ENCODE peak calls at places on chromosomes 4 and X, in ten cellular contexts. One of them, this sample, is unnamed.

GRCh38 chr4:129543299-129543698 is 447.3 kb downstream of the C4orf33 start:
- DNase-seq in heart right ventricle: no peak
- DNase-seq in HCT116: no peak
- DNase-seq in IMR-90: no peak
- DNase-seq in CD4-positive, alpha-beta T cell: no peak
- DNase-seq in CD8-positive, alpha-beta T cell: no peak
- DNase-seq in endothelial cell of umbilical vein: no peak
- DNase-seq in uterus: no peak
- DNase-seq in kidney: no peak
- DNase-seq in psoas muscle: no peak
- DNase-seq in this sample: no peak

GRCh38 chrX:150768132-150768485 is 74.9 kb downstream of the MTMR1 start:
- DNase-seq in heart right ventricle: no peak
- DNase-seq in HCT116: no peak
- DNase-seq in IMR-90: no peak
- DNase-seq in CD4-positive, alpha-beta T cell: no peak
- DNase-seq in CD8-positive, alpha-beta T cell: no peak
- DNase-seq in endothelial cell of umbilical vein: no peak
- DNase-seq in uterus: no peak
- DNase-seq in kidney: no peak
- DNase-seq in psoas muscle: no peak
- DNase-seq in this sample: no peak

GRCh38 chr4:81921757-81922159 is 450.1 kb upstream of the RASGEF1B start:
- DNase-seq in heart right ventricle: peak; percentile 6
- DNase-seq in HCT116: no peak
- DNase-seq in IMR-90: no peak
- DNase-seq in CD4-positive, alpha-beta T cell: no peak
- DNase-seq in CD8-positive, alpha-beta T cell: no peak
- DNase-seq in endothelial cell of umbilical vein: no peak
- DNase-seq in uterus: no peak
- DNase-seq in kidney: no peak
- DNase-seq in psoas muscle: no peak
- DNase-seq in this sample: no peak

GRCh38 chr4:138972956-138973819 is 42.4 kb upstream of the NOCT start:
- DNase-seq in heart right ventricle: no peak
- DNase-seq in HCT116: no peak
- DNase-seq in IMR-90: no peak
- DNase-seq in CD4-positive, alpha-beta T cell: no peak
- DNase-seq in CD8-positive, alpha-beta T cell: no peak
- DNase-seq in endothelial cell of umbilical vein: no peak
- DNase-seq in uterus: no peak
- DNase-seq in kidney: no peak
- DNase-seq in psoas muscle: no peak
- DNase-seq in this sample: no peak

GRCh38 chr4:184358521-184359232 is 115.7 kb downstream of the IRF2 start:
- DNase-seq in heart right ventricle: no peak
- DNase-seq in HCT116: no peak
- DNase-seq in IMR-90: no peak
- DNase-seq in CD4-positive, alpha-beta T cell: no peak
- DNase-seq in CD8-positive, alpha-beta T cell: no peak
- DNase-seq in endothelial cell of umbilical vein: no peak
- DNase-seq in uterus: no peak
- DNase-seq in kidney: no peak
- DNase-seq in psoas muscle: no peak
- DNase-seq in this sample: no peak

GRCh38 chr4:186021461-186022167 is 47.3 kb upstream of the TLR3 start:
- DNase-seq in heart right ventricle: peak; percentile 36
- DNase-seq in HCT116: no peak
- DNase-seq in IMR-90: peak; percentile 20
- DNase-seq in CD4-positive, alpha-beta T cell: no peak
- DNase-seq in CD8-positive, alpha-beta T cell: no peak
- DNase-seq in endothelial cell of umbilical vein: peak; percentile 69
- DNase-seq in uterus: peak; percentile 24
- DNase-seq in kidney: peak; percentile 71
- DNase-seq in psoas muscle: no peak
- DNase-seq in this sample: no peak

GRCh38 chr4:156778093-156778492 is 193.5 kb downstream of the PDGFC start:
- DNase-seq in heart right ventricle: no peak
- DNase-seq in HCT116: no peak
- DNase-seq in IMR-90: peak; percentile 72
- DNase-seq in CD4-positive, alpha-beta T cell: no peak
- DNase-seq in CD8-positive, alpha-beta T cell: no peak
- DNase-seq in endothelial cell of umbilical vein: no peak
- DNase-seq in uterus: no peak
- DNase-seq in kidney: no peak
- DNase-seq in psoas muscle: no peak
- DNase-seq in this sample: no peak

GRCh38 chrX:68999351-68999750 is 165.9 kb downstream of the PJA1 start:
- DNase-seq in heart right ventricle: no peak
- DNase-seq in HCT116: peak; percentile 18
- DNase-seq in IMR-90: peak; percentile 24
- DNase-seq in CD4-positive, alpha-beta T cell: no peak
- DNase-seq in CD8-positive, alpha-beta T cell: no peak
- DNase-seq in endothelial cell of umbilical vein: peak; percentile 33
- DNase-seq in uterus: no peak
- DNase-seq in kidney: no peak
- DNase-seq in psoas muscle: no peak
- DNase-seq in this sample: no peak

GRCh38 chrX:352181-352580 is 33.6 kb upstream of the GTPBP6 start:
- DNase-seq in heart right ventricle: no peak
- DNase-seq in HCT116: no peak
- DNase-seq in IMR-90: no peak
- DNase-seq in CD4-positive, alpha-beta T cell: no peak
- DNase-seq in CD8-positive, alpha-beta T cell: no peak
- DNase-seq in endothelial cell of umbilical vein: no peak
- DNase-seq in uterus: no peak
- DNase-seq in kidney: peak; percentile 45
- DNase-seq in psoas muscle: no peak
- DNase-seq in this sample: no peak

GRCh38 chr4:180790471-180790870 is 1452.7 kb upstream of the TENM3 start:
- DNase-seq in heart right ventricle: no peak
- DNase-seq in HCT116: no peak
- DNase-seq in IMR-90: no peak
- DNase-seq in CD4-positive, alpha-beta T cell: no peak
- DNase-seq in CD8-positive, alpha-beta T cell: no peak
- DNase-seq in endothelial cell of umbilical vein: no peak
- DNase-seq in uterus: no peak
- DNase-seq in kidney: no peak
- DNase-seq in psoas muscle: no peak
- DNase-seq in this sample: no peak

GRCh38 chr4:2836391-2836859 is 7.2 kb upstream of the ADD1 start:
- DNase-seq in heart right ventricle: no peak
- DNase-seq in HCT116: no peak
- DNase-seq in IMR-90: no peak
- DNase-seq in CD4-positive, alpha-beta T cell: no peak
- DNase-seq in CD8-positive, alpha-beta T cell: no peak
- DNase-seq in endothelial cell of umbilical vein: no peak
- DNase-seq in uterus: peak; percentile 14
- DNase-seq in kidney: peak; percentile 57
- DNase-seq in psoas muscle: no peak
- DNase-seq in this sample: no peak

GRCh38 chr4:156774422-156774821 is 197.2 kb downstream of the PDGFC start:
- DNase-seq in heart right ventricle: no peak
- DNase-seq in HCT116: no peak
- DNase-seq in IMR-90: peak; percentile 96
- DNase-seq in CD4-positive, alpha-beta T cell: no peak
- DNase-seq in CD8-positive, alpha-beta T cell: no peak
- DNase-seq in endothelial cell of umbilical vein: no peak
- DNase-seq in uterus: peak; percentile 20
- DNase-seq in kidney: no peak
- DNase-seq in psoas muscle: peak; percentile 45
- DNase-seq in this sample: peak; percentile 82

GRCh38 chr4:153844144-153844543 is 55.3 kb upstream of the SFRP2 start:
- DNase-seq in heart right ventricle: no peak
- DNase-seq in HCT116: no peak
- DNase-seq in IMR-90: no peak
- DNase-seq in CD4-positive, alpha-beta T cell: no peak
- DNase-seq in CD8-positive, alpha-beta T cell: no peak
- DNase-seq in endothelial cell of umbilical vein: no peak
- DNase-seq in uterus: no peak
- DNase-seq in kidney: no peak
- DNase-seq in psoas muscle: no peak
- DNase-seq in this sample: no peak

GRCh38 chr4:101952985-101953384 is 162.5 kb downstream of the BANK1 start:
- DNase-seq in heart right ventricle: no peak
- DNase-seq in HCT116: no peak
- DNase-seq in IMR-90: no peak
- DNase-seq in CD4-positive, alpha-beta T cell: no peak
- DNase-seq in CD8-positive, alpha-beta T cell: no peak
- DNase-seq in endothelial cell of umbilical vein: no peak
- DNase-seq in uterus: no peak
- DNase-seq in kidney: no peak
- DNase-seq in psoas muscle: no peak
- DNase-seq in this sample: no peak
- H3K9me3 ChIP-seq in heart right ventricle: no peaks in the 10 kb centered on the region
- H3K9me3 ChIP-seq in HCT116: no peaks in the 10 kb centered on the region
- H3K9me3 ChIP-seq in IMR-90: no peaks in the 10 kb centered on the region
- H3K9me3 ChIP-seq in CD4-positive, alpha-beta T cell: no peaks in the 10 kb centered on the region
- H3K9me3 ChIP-seq in CD8-positive, alpha-beta T cell: no peaks in the 10 kb centered on the region
- H3K9me3 ChIP-seq in endothelial cell of umbilical vein: no peaks in the 10 kb centered on the region
- H3K9me3 ChIP-seq in uterus: no peaks in the 10 kb centered on the region
- H3K9me3 ChIP-seq in kidney: no peaks in the 10 kb centered on the region
- H3K9me3 ChIP-seq in psoas muscle: no peaks in the 10 kb centered on the region
- H3K9me3 ChIP-seq in this sample: no peaks in the 10 kb centered on the region

DNA sequence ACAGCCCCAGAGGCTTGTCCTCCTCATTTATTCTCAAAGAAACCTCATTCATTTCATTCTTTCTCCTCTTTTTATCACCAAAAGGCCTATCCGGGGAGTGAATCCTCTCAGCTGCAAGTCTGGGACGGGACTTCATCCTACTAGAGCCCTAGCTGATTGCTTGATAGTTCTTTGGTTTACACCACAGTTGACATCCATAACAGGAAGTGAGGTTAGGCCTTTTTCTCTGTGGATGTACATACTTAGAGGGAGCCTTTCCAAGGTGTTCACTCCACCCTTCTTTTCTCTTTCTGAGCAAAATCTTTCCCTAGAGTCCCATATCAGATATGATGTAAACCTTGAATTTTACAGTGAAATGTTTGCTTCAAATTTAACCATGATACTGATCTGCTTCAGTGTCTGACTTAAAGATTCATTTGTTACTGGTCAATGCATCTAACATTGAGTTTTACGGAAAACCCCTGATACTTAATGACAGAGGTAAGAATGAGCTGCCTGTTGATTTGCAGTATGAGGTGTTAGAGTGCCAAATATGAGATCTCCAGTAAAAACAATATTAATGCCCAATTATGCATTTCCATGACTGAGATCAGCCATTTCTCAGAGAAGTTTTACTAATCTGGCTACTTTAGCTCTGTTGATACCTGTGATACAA is 16.8 kb upstream of the CXCL5 start:
- DNase-seq in heart right ventricle: no peak
- DNase-seq in HCT116: no peak
- DNase-seq in IMR-90: no peak
- DNase-seq in CD4-positive, alpha-beta T cell: no peak
- DNase-seq in CD8-positive, alpha-beta T cell: no peak
- DNase-seq in endothelial cell of umbilical vein: no peak
- DNase-seq in uterus: no peak
- DNase-seq in kidney: no peak
- DNase-seq in psoas muscle: no peak
- DNase-seq in this sample: no peak
- H3K27ac ChIP-seq in heart right ventricle: no peak overlapping the region
- H3K27ac ChIP-seq in HCT116: no peak overlapping the region
- H3K27ac ChIP-seq in IMR-90: no peak overlapping the region
- H3K27ac ChIP-seq in CD4-positive, alpha-beta T cell: no peak overlapping the region
- H3K27ac ChIP-seq in CD8-positive, alpha-beta T cell: no peak overlapping the region
- H3K27ac ChIP-seq in endothelial cell of umbilical vein: no peak overlapping the region
- H3K27ac ChIP-seq in uterus: no peak overlapping the region
- H3K27ac ChIP-seq in kidney: no peak overlapping the region
- H3K27ac ChIP-seq in psoas muscle: no peak overlapping the region
- H3K27ac ChIP-seq in this sample: no peak overlapping the region

DNA sequence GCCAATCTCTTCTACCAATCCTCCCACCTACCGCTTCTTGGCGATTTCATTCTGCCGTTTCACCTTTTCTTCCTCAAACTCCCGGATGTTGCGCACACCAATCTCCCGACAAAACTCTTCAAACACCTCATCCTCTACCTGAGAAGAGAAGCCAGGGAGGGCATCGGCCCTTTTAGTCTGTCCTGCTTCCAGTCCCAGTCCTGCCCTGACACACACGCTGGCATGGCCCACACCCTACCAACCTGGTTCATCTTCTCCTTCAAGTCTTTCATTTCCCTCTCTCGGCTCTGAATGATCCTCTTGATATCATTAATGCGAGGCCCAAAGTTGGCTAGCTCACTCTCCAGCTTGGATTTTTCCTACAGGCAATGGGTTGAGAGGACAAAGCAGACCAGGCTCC is 18.9 kb downstream of the SMC1A start:
- DNase-seq in heart right ventricle: no peak
- DNase-seq in HCT116: no peak
- DNase-seq in IMR-90: no peak
- DNase-seq in CD4-positive, alpha-beta T cell: no peak
- DNase-seq in CD8-positive, alpha-beta T cell: no peak
- DNase-seq in endothelial cell of umbilical vein: no peak
- DNase-seq in uterus: no peak
- DNase-seq in kidney: no peak
- DNase-seq in psoas muscle: no peak
- DNase-seq in this sample: no peak
- H3K9me3 ChIP-seq in heart right ventricle: no peaks in the 10 kb centered on the region
- H3K9me3 ChIP-seq in HCT116: no peaks in the 10 kb centered on the region
- H3K9me3 ChIP-seq in IMR-90: no peaks in the 10 kb centered on the region
- H3K9me3 ChIP-seq in CD4-positive, alpha-beta T cell: no peaks in the 10 kb centered on the region
- H3K9me3 ChIP-seq in CD8-positive, alpha-beta T cell: no peaks in the 10 kb centered on the region
- H3K9me3 ChIP-seq in endothelial cell of umbilical vein: no peaks in the 10 kb centered on the region
- H3K9me3 ChIP-seq in uterus: no peaks in the 10 kb centered on the region
- H3K9me3 ChIP-seq in kidney: no peaks in the 10 kb centered on the region
- H3K9me3 ChIP-seq in psoas muscle: no peaks in the 10 kb centered on the region
- H3K9me3 ChIP-seq in this sample: no peaks in the 10 kb centered on the region

GRCh38 chr4:22090655-22091350 is 142.2 kb upstream of the KCNIP4 start:
- DNase-seq in heart right ventricle: no peak
- DNase-seq in HCT116: no peak
- DNase-seq in IMR-90: no peak
- DNase-seq in CD4-positive, alpha-beta T cell: no peak
- DNase-seq in CD8-positive, alpha-beta T cell: no peak
- DNase-seq in endothelial cell of umbilical vein: no peak
- DNase-seq in uterus: no peak
- DNase-seq in kidney: no peak
- DNase-seq in psoas muscle: no peak
- DNase-seq in this sample: no peak

GRCh38 chr4:22093126-22093525 is 144.6 kb upstream of the KCNIP4 start:
- DNase-seq in heart right ventricle: no peak
- DNase-seq in HCT116: no peak
- DNase-seq in IMR-90: no peak
- DNase-seq in CD4-positive, alpha-beta T cell: no peak
- DNase-seq in CD8-positive, alpha-beta T cell: no peak
- DNase-seq in endothelial cell of umbilical vein: no peak
- DNase-seq in uterus: no peak
- DNase-seq in kidney: no peak
- DNase-seq in psoas muscle: no peak
- DNase-seq in this sample: no peak

GRCh38 chr4:22091351-22091731 is 142.8 kb upstream of the KCNIP4 start:
- DNase-seq in heart right ventricle: no peak
- DNase-seq in HCT116: no peak
- DNase-seq in IMR-90: no peak
- DNase-seq in CD4-positive, alpha-beta T cell: no peak
- DNase-seq in CD8-positive, alpha-beta T cell: no peak
- DNase-seq in endothelial cell of umbilical vein: no peak
- DNase-seq in uterus: no peak
- DNase-seq in kidney: no peak
- DNase-seq in psoas muscle: no peak
- DNase-seq in this sample: no peak

GRCh38 chr4:22094217-22094616 is 145.6 kb upstream of the KCNIP4 start:
- DNase-seq in heart right ventricle: no peak
- DNase-seq in HCT116: no peak
- DNase-seq in IMR-90: no peak
- DNase-seq in CD4-positive, alpha-beta T cell: no peak
- DNase-seq in CD8-positive, alpha-beta T cell: no peak
- DNase-seq in endothelial cell of umbilical vein: no peak
- DNase-seq in uterus: no peak
- DNase-seq in kidney: no peak
- DNase-seq in psoas muscle: no peak
- DNase-seq in this sample: no peak

GRCh38 chr4:22091906-22092305 is 143.3 kb upstream of the KCNIP4 start:
- DNase-seq in heart right ventricle: peak; percentile 10
- DNase-seq in HCT116: no peak
- DNase-seq in IMR-90: no peak
- DNase-seq in CD4-positive, alpha-beta T cell: no peak
- DNase-seq in CD8-positive, alpha-beta T cell: no peak
- DNase-seq in endothelial cell of umbilical vein: no peak
- DNase-seq in uterus: no peak
- DNase-seq in kidney: no peak
- DNase-seq in psoas muscle: no peak
- DNase-seq in this sample: no peak
- H3K27ac ChIP-seq in heart right ventricle: no peak overlapping the region
- H3K27ac ChIP-seq in HCT116: no peak overlapping the region
- H3K27ac ChIP-seq in IMR-90: no peak overlapping the region
- H3K27ac ChIP-seq in CD4-positive, alpha-beta T cell: no peak overlapping the region
- H3K27ac ChIP-seq in CD8-positive, alpha-beta T cell: no peak overlapping the region
- H3K27ac ChIP-seq in endothelial cell of umbilical vein: no peak overlapping the region
- H3K27ac ChIP-seq in uterus: no peak overlapping the region
- H3K27ac ChIP-seq in kidney: no peak overlapping the region
- H3K27ac ChIP-seq in psoas muscle: no peak overlapping the region
- H3K27ac ChIP-seq in this sample: no peak overlapping the region